ENCODE peak calls at places on chromosomes 11 and 22, in four cellular contexts. V is sigmoid colon; X is activated T-cell treated with anti-CD3 and anti-CD28 coated beads, Interleukin-2, amount 50 U/mL, for 72 hours; N is kidney. Z is an unnamed sample.

GRCh38 chr11:9535189-9535781 is 38.2 kb upstream of the WEE1 start:
- DNase-seq in V (peak; percentile 84), X (peak; percentile 84), N (no peak), Z (peak; percentile 68)

GRCh38 chr11:57360991-57361390 is 20.0 kb downstream of the PRG3 start:
- DNase-seq in V (no peak), X (no peak), N (no peak), Z (no peak)

GRCh38 chr11:124467376-124468061 is 22.0 kb upstream of the OR8B8 start:
- DNase-seq in V (no peak), X (no peak), N (no peak), Z (no peak)

GRCh38 chr11:68266936-68267880 is 4.6 kb downstream of the C11orf24 start:
- DNase-seq in V (no peak), X (no peak), N (no peak), Z (no peak)

GRCh38 chr11:130465259-130465658 is 16.8 kb downstream of the ADAMTS15 start:
- DNase-seq in V (no peak), X (no peak), N (no peak), Z (no peak)

GRCh38 chr11:118883368-118884071 is at the start of gene CXCR5:
- DNase-seq in V (no peak), X (peak; percentile 75), N (no peak), Z (no peak)

GRCh38 chr11:77821349-77821851 is 456 bp downstream of the AAMDC start:
- DNase-seq in V (peak; percentile 71), X (peak; percentile 16), N (peak; percentile 72), Z (peak; percentile 13)

GRCh38 chr11:103338621-103339484 is 229.6 kb downstream of the DYNC2H1 start:
- DNase-seq in V (no peak), X (no peak), N (peak; percentile 21), Z (no peak)

GRCh38 chr11:2779981-2780849 is 80.4 kb upstream of the KCNQ1OT1 start:
- DNase-seq in V (peak; percentile 68), X (peak; percentile 0), N (peak; percentile 82), Z (peak; percentile 1)

GRCh38 chr22:39607093-39607492 is 36.5 kb downstream of the CACNA1I start:
- DNase-seq in V (no peak), X (no peak), N (no peak), Z (no peak)

GRCh38 chr11:107157146-107157808 is 139.0 kb upstream of the GUCY1A2 start:
- DNase-seq in V (no peak), X (no peak), N (no peak), Z (no peak)

GRCh38 chr11:75773595-75774353 is 5.2 kb downstream of the DGAT2 start:
- DNase-seq in V (peak; percentile 33), X (peak; percentile 36), N (peak; percentile 55), Z (no peak)

GRCh38 chr11:15793032-15793996 is 563.0 kb downstream of the SOX6 start:
- DNase-seq in V (no peak), X (no peak), N (no peak), Z (no peak)

GRCh38 chr22:42180349-42180842 is 49.8 kb upstream of the CYP2D6 start:
- DNase-seq in V (peak; percentile 93), X (peak; percentile 48), N (no peak), Z (peak; percentile 71)

GRCh38 chr22:46072030-46072881 is 78.1 kb upstream of the PPARA start:
- DNase-seq in V (peak; percentile 83), X (peak; percentile 64), N (peak; percentile 92), Z (no peak)

GRCh38 chr11:78417175-78417887 is at the start of gene GAB2:
- DNase-seq in V (no peak), X (no peak), N (peak; percentile 88), Z (peak; percentile 11)

GRCh38 chr22:25697978-25698377 is 44.0 kb upstream of the MYO18B start:
- DNase-seq in V (no peak), X (no peak), N (no peak), Z (no peak)

GRCh38 chr11:47216141-47216798 is 1.5 kb downstream of the DDB2 start:
- DNase-seq in V (no peak), X (peak; percentile 82), N (peak; percentile 82), Z (no peak)

GRCh38 chr11:35688023-35688422 is 25.4 kb downstream of the TRIM44 start:
- DNase-seq in V (no peak), X (no peak), N (no peak), Z (no peak)